ENCODE peak calls at places on chromosome 1, in ten cellular contexts. M is epithelial cell of esophagus, I is C1 segment of cervical spinal cord, B is mammary epithelial cell, G is astrocyte of the spinal cord, Q is NCI-H1092 treated with DMSO at 0.1 percent for 48 hours, N is AG09309, F is dorsolateral prefrontal cortex, U is fibroblast of lung, T is fibroblast of mammary gland. C is an unnamed sample.

GRCh38 chr1:173527151-173527826 is 50.2 kb downstream of the PRDX6 start:
- DNase-seq in Q (no peak), N (no peak), F (no peak), G (no peak), B (peak; percentile 70), I (no peak), T (peak; percentile 81), U (peak; percentile 65), M (peak; percentile 83), C (peak; percentile 94)

GRCh38 chr1:34885405-34886247 is 26.1 kb upstream of the SMIM12 start:
- DNase-seq in Q (no peak), N (no peak), B (no peak), M (peak; percentile 50), I (no peak), T (peak; percentile 19), G (peak; percentile 3), U (peak; percentile 29), F (no peak), C (peak; percentile 14)

GRCh38 chr1:1063945-1064831 is 9.9 kb downstream of the RNF223 start:
- DNase-seq in G (peak; percentile 86), I (no peak), M (peak; percentile 68), N (peak; percentile 42), T (peak; percentile 84), Q (no peak), B (peak; percentile 84), F (peak; percentile 74), U (peak; percentile 77), C (peak; percentile 89)

GRCh38 chr1:225519166-225519863 is 91.5 kb upstream of the LBR start:
- DNase-seq in F (no peak), I (no peak), M (no peak), Q (no peak), G (no peak), B (no peak), U (peak; percentile 29), T (no peak), N (no peak), C (no peak)

GRCh38 chr1:162252209-162252608 is 124.4 kb downstream of the SPATA46 start:
- DNase-seq in B (no peak), I (no peak), M (no peak), T (no peak), N (no peak), U (no peak), Q (no peak), G (no peak), F (no peak), C (peak; percentile 23)

GRCh38 chr1:161161652-161162051 is 2.4 kb downstream of the USP21 start:
- DNase-seq in B (no peak), U (no peak), T (no peak), I (no peak), G (no peak), F (no peak), M (no peak), N (no peak), Q (no peak), C (no peak)

GRCh38 chr1:154199563-154199879 is 6.6 kb downstream of the CFAP141 start:
- DNase-seq in Q (no peak), G (no peak), F (no peak), U (peak; percentile 30), I (no peak), M (no peak), N (no peak), B (no peak), T (no peak), C (peak; percentile 48)

GRCh38 chr1:62415687-62416086 is 21.2 kb upstream of the USP1 start:
- DNase-seq in T (no peak), B (no peak), G (no peak), F (no peak), Q (no peak), N (no peak), I (no peak), M (no peak), U (no peak), C (no peak)

GRCh38 chr1:36807262-36807661 is 227.1 kb downstream of the GRIK3 start:
- DNase-seq in I (peak; percentile 20), B (no peak), Q (peak; percentile 67), U (no peak), F (no peak), N (no peak), M (no peak), T (no peak), G (no peak), C (no peak)

GRCh38 chr1:17340358-17340757 is 31.6 kb upstream of the PADI6 start:
- DNase-seq in U (no peak), F (no peak), B (peak; percentile 64), N (no peak), M (peak; percentile 76), I (no peak), Q (no peak), T (no peak), G (no peak), C (no peak)

GRCh38 chr1:239212841-239213240 is 173.5 kb upstream of the CHRM3 start:
- DNase-seq in N (no peak), B (no peak), I (no peak), G (no peak), U (no peak), M (no peak), Q (no peak), T (no peak), F (no peak), C (no peak)

GRCh38 chr1:70090146-70090545 is 115.2 kb downstream of the LRRC40 start:
- DNase-seq in G (no peak), M (no peak), I (no peak), T (no peak), U (peak; percentile 6), B (no peak), Q (no peak), N (no peak), F (no peak), C (peak; percentile 53)

GRCh38 chr1:230804396-230804795 is 57.2 kb downstream of the CAPN9 start:
- DNase-seq in T (no peak), B (no peak), U (no peak), F (no peak), Q (no peak), G (no peak), N (no peak), I (no peak), M (no peak), C (no peak)

GRCh38 chr1:201214461-201214860 is 23.8 kb downstream of the IGFN1 start:
- DNase-seq in G (no peak), U (no peak), Q (no peak), T (peak; percentile 14), B (no peak), N (no peak), F (no peak), I (no peak), M (peak; percentile 35), C (no peak)

GRCh38 chr1:170164103-170164763 is 18.5 kb downstream of the NTMT2 start:
- DNase-seq in T (no peak), M (no peak), Q (no peak), N (no peak), B (no peak), G (no peak), I (no peak), F (no peak), U (no peak), C (no peak)

GRCh38 chr1:78071696-78072095 is 25.9 kb downstream of the GIPC2 start:
- DNase-seq in Q (no peak), F (no peak), T (no peak), N (no peak), M (peak; percentile 90), I (no peak), B (peak; percentile 85), U (no peak), G (no peak), C (no peak)

GRCh38 chr1:59018446-59018845 is 234.6 kb upstream of the JUN start:
- DNase-seq in B (no peak), I (no peak), U (no peak), M (no peak), N (no peak), Q (no peak), G (no peak), F (no peak), T (no peak), C (no peak)

GRCh38 chr1:12615916-12616708 is 1.9 kb downstream of the DHRS3 start:
- DNase-seq in I (peak; percentile 23), M (peak; percentile 39), T (peak; percentile 48), G (no peak), F (no peak), B (peak; percentile 49), U (no peak), Q (peak; percentile 67), N (no peak), C (peak; percentile 55)

GRCh38 chr1:229059671-229060079 is 211.2 kb upstream of the RAB4A start:
- DNase-seq in T (peak; percentile 81), F (no peak), M (no peak), I (no peak), Q (no peak), B (no peak), U (peak; percentile 76), N (no peak), G (peak; percentile 32), C (peak; percentile 53)

GRCh38 chr1:209655832-209656231 is 3.6 kb upstream of the LAMB3 start:
- DNase-seq in T (no peak), Q (no peak), I (no peak), M (peak; percentile 97), U (no peak), N (no peak), F (no peak), G (no peak), B (peak; percentile 99), C (no peak)

GRCh38 chr1:113946668-113947387 is 17.7 kb downstream of the HIPK1 start:
- DNase-seq in U (peak; percentile 5), T (no peak), N (no peak), B (no peak), F (no peak), Q (no peak), G (peak; percentile 6), I (no peak), M (no peak), C (no peak)

GRCh38 chr1:24380508-24380907 is 33.1 kb downstream of the STPG1 start:
- DNase-seq in Q (no peak), N (no peak), M (no peak), G (no peak), U (no peak), T (no peak), I (no peak), F (no peak), B (no peak), C (no peak)

GRCh38 chr1:1550591-1551432 is 10.4 kb upstream of the TMEM240 start:
- DNase-seq in U (peak; percentile 69), I (no peak), M (no peak), F (no peak), T (peak; percentile 80), G (peak; percentile 63), Q (no peak), B (no peak), N (no peak), C (peak; percentile 85)

GRCh38 chr1:10283318-10283984 is 73.1 kb downstream of the KIF1B start:
- DNase-seq in T (no peak), U (no peak), N (no peak), I (no peak), Q (no peak), B (no peak), G (no peak), M (no peak), F (no peak), C (no peak)

GRCh38 chr1:157111396-157112165 is 12.0 kb upstream of the ETV3L start:
- DNase-seq in Q (no peak), N (no peak), B (no peak), G (no peak), M (no peak), T (no peak), F (no peak), U (no peak), I (no peak), C (no peak)

GRCh38 chr1:36095760-36096405 is 7.2 kb downstream of the ADPRS start:
- DNase-seq in I (no peak), Q (no peak), T (peak; percentile 26), U (no peak), F (no peak), G (no peak), N (no peak), M (no peak), B (no peak), C (no peak)